ENCODE peak calls at places on chromosome 4, in six cellular contexts. One of them, this sample, is unnamed. For H3K4me1, the result is how much of the 10 kb centered on the place peaks cover.

GRCh38 chr4:125315571-125316390 is 1.0 kb downstream of the FAT4 start:
- DNase-seq in lung: peak
- DNase-seq in ovary: peak
- DNase-seq in GM23248: peak
- DNase-seq in heart right ventricle: peak
- DNase-seq in Caco-2: peak
- DNase-seq in this sample: no peak

GRCh38 chr4:70531981-70532380 is 13.6 kb downstream of the AMTN start:
- DNase-seq in Caco-2: no peak
- DNase-seq in GM23248: peak
- DNase-seq in lung: no peak
- DNase-seq in ovary: no peak
- DNase-seq in heart right ventricle: no peak
- DNase-seq in this sample: no peak

GRCh38 chr4:150867148-150867547 is 147.9 kb downstream of the LRBA start:
- DNase-seq in heart right ventricle: no peak
- DNase-seq in GM23248: peak
- DNase-seq in Caco-2: peak
- DNase-seq in ovary: no peak
- DNase-seq in lung: no peak
- DNase-seq in this sample: no peak

GRCh38 chr4:168188754-168189153 is 96.4 kb downstream of the ANXA10 start:
- DNase-seq in Caco-2: no peak
- DNase-seq in heart right ventricle: no peak
- DNase-seq in lung: no peak
- DNase-seq in GM23248: no peak
- DNase-seq in ovary: no peak
- DNase-seq in this sample: no peak

GRCh38 chr4:141686929-141687328 is 50.5 kb downstream of the IL15 start:
- DNase-seq in heart right ventricle: no peak
- DNase-seq in lung: no peak
- DNase-seq in ovary: no peak
- DNase-seq in Caco-2: no peak
- DNase-seq in GM23248: no peak
- DNase-seq in this sample: no peak

GRCh38 chr4:117770269-117771087 is 263.8 kb upstream of the NDST3 start:
- DNase-seq in lung: no peak
- DNase-seq in heart right ventricle: no peak
- DNase-seq in GM23248: no peak
- DNase-seq in ovary: no peak
- DNase-seq in Caco-2: no peak
- DNase-seq in this sample: no peak

GRCh38 chr4:72323227-72323626 is 245.8 kb downstream of the ADAMTS3 start:
- DNase-seq in ovary: no peak
- DNase-seq in GM23248: no peak
- DNase-seq in lung: no peak
- DNase-seq in Caco-2: no peak
- DNase-seq in heart right ventricle: no peak
- DNase-seq in this sample: no peak

GRCh38 chr4:140057693-140058092 is 96.3 kb downstream of the MAML3 start:
- DNase-seq in Caco-2: no peak
- DNase-seq in heart right ventricle: no peak
- DNase-seq in GM23248: no peak
- DNase-seq in lung: no peak
- DNase-seq in ovary: no peak
- DNase-seq in this sample: no peak

GRCh38 chr4:88002786-88003185 is 4.6 kb upstream of the PKD2 start:
- DNase-seq in lung: no peak
- DNase-seq in GM23248: peak
- DNase-seq in ovary: no peak
- DNase-seq in Caco-2: no peak
- DNase-seq in heart right ventricle: no peak
- DNase-seq in this sample: no peak

GRCh38 chr4:169618286-169618685 is 2.1 kb upstream of the CLCN3 start:
- DNase-seq in GM23248: peak
- DNase-seq in lung: no peak
- DNase-seq in ovary: no peak
- DNase-seq in Caco-2: no peak
- DNase-seq in heart right ventricle: no peak
- DNase-seq in this sample: no peak

GRCh38 chr4:150569384-150569987 is 12.5 kb upstream of the MAB21L2 start:
- DNase-seq in GM23248: peak
- DNase-seq in lung: no peak
- DNase-seq in ovary: no peak
- DNase-seq in Caco-2: no peak
- DNase-seq in heart right ventricle: no peak
- DNase-seq in this sample: no peak

GRCh38 chr4:170226288-170226687 is 136.5 kb upstream of the AADAT start:
- DNase-seq in ovary: no peak
- DNase-seq in GM23248: no peak
- DNase-seq in heart right ventricle: no peak
- DNase-seq in lung: peak
- DNase-seq in Caco-2: peak
- DNase-seq in this sample: no peak

GRCh38 chr4:138864961-138865720 is 150.4 kb upstream of the NOCT start:
- DNase-seq in Caco-2: no peak
- DNase-seq in heart right ventricle: no peak
- DNase-seq in GM23248: no peak
- DNase-seq in ovary: no peak
- DNase-seq in lung: no peak
- DNase-seq in this sample: no peak

GRCh38 chr4:102449751-102450352 is 51.3 kb upstream of the NFKB1 start:
- DNase-seq in lung: peak
- DNase-seq in ovary: no peak
- DNase-seq in GM23248: peak
- DNase-seq in Caco-2: peak
- DNase-seq in heart right ventricle: no peak
- DNase-seq in this sample: no peak

GRCh38 chr4:7811536-7812190 is 128.0 kb downstream of the AFAP1 start:
- DNase-seq in Caco-2: peak
- DNase-seq in GM23248: peak
- DNase-seq in ovary: peak
- DNase-seq in heart right ventricle: peak
- DNase-seq in lung: peak
- DNase-seq in this sample: peak

GRCh38 chr4:6119507-6120020 is 80.8 kb downstream of the JAKMIP1 start:
- DNase-seq in ovary: no peak
- DNase-seq in lung: no peak
- DNase-seq in heart right ventricle: no peak
- DNase-seq in GM23248: no peak
- DNase-seq in Caco-2: no peak
- DNase-seq in this sample: no peak

GRCh38 chr4:76781698-76782595 is 116.0 kb downstream of the SOWAHB start:
- DNase-seq in lung: no peak
- DNase-seq in ovary: no peak
- DNase-seq in GM23248: peak
- DNase-seq in Caco-2: peak
- DNase-seq in heart right ventricle: no peak
- DNase-seq in this sample: no peak

GRCh38 chr4:148447672-148448071 is 5.5 kb upstream of the NR3C2 start:
- DNase-seq in Caco-2: no peak
- DNase-seq in heart right ventricle: no peak
- DNase-seq in ovary: peak
- DNase-seq in lung: no peak
- DNase-seq in GM23248: peak
- DNase-seq in this sample: no peak

GRCh38 chr4:1192493-1193205 is 20.3 kb upstream of the SPON2 start:
- DNase-seq in lung: no peak
- DNase-seq in GM23248: no peak
- DNase-seq in Caco-2: no peak
- DNase-seq in heart right ventricle: peak
- DNase-seq in ovary: peak
- DNase-seq in this sample: peak

GRCh38 chr4:161237495-161237894 is 926.3 kb downstream of the FSTL5 start:
- DNase-seq in Caco-2: no peak
- DNase-seq in ovary: no peak
- DNase-seq in lung: no peak
- DNase-seq in heart right ventricle: no peak
- DNase-seq in GM23248: no peak
- DNase-seq in this sample: no peak

GRCh38 chr4:139735381-139736256 is 70.0 kb downstream of the MGST2 start:
- DNase-seq in GM23248: peak
- DNase-seq in heart right ventricle: peak
- DNase-seq in ovary: peak
- DNase-seq in Caco-2: no peak
- DNase-seq in lung: no peak
- DNase-seq in this sample: peak

GRCh38 chr4:128354205-128354821 is 66.7 kb upstream of the PGRMC2 start:
- DNase-seq in ovary: no peak
- DNase-seq in GM23248: peak
- DNase-seq in lung: peak
- DNase-seq in Caco-2: peak
- DNase-seq in heart right ventricle: peak
- DNase-seq in this sample: no peak

DNA sequence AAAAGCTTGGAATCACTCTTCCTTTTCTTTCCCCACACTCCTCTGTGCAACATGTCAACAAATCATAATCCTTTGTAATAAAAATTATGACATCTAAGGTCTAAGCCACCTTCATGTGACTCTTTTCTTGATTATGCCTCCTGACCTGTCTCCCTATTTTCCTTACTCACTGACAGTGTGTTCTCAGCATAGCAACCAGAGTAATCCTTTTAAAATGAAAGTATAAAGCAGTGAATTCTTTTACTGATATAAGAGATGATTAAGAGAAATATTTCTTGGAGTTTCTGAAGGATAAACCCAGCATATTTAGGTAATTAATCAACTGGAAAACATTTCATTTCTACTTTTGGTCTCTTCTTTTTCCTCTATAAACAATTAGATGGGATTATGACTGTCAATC is 44.7 kb downstream of the USO1 start:
- DNase-seq in ovary: no peak
- DNase-seq in heart right ventricle: no peak
- DNase-seq in GM23248: peak
- DNase-seq in Caco-2: no peak
- DNase-seq in lung: no peak
- DNase-seq in this sample: no peak
- H3K4me1 ChIP-seq in ovary: under half
- H3K4me1 ChIP-seq in heart right ventricle: under half
- H3K4me1 ChIP-seq in GM23248: under half
- H3K4me1 ChIP-seq in Caco-2: under half
- H3K4me1 ChIP-seq in lung: under half
- H3K4me1 ChIP-seq in this sample: under half

DNA sequence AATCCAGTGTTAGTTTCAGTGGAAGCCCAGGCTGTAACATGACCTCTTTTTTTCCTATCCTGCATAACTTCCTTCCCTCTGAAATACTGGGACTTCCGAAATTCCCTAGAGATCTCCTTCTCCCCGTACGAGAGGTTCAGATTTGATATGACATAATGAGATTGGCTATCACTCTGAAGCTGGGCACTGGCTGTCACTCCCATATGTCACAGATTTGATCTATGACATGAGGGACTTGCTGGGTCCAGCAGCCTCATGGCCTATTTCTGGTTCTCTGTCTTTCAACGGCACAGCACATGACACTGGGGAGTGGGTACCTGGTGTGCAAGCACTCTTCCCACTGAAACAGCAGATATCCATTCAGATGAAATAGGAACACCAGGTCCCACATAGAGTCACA is 36.7 kb downstream of the PF4 start:
- DNase-seq in ovary: no peak
- DNase-seq in GM23248: no peak
- DNase-seq in heart right ventricle: no peak
- DNase-seq in lung: no peak
- DNase-seq in Caco-2: no peak
- DNase-seq in this sample: no peak
- H3K4me3 ChIP-seq in ovary: no peak
- H3K4me3 ChIP-seq in GM23248: no peak
- H3K4me3 ChIP-seq in heart right ventricle: no peak
- H3K4me3 ChIP-seq in lung: no peak
- H3K4me3 ChIP-seq in Caco-2: no peak
- H3K4me3 ChIP-seq in this sample: no peak

GRCh38 chr4:2812600-2812932 is 19.7 kb downstream of the SH3BP2 start:
- DNase-seq in ovary: no peak
- DNase-seq in Caco-2: no peak
- DNase-seq in lung: no peak
- DNase-seq in GM23248: peak
- DNase-seq in heart right ventricle: no peak
- DNase-seq in this sample: no peak

GRCh38 chr4:2808001-2808400 is 15.1 kb downstream of the SH3BP2 start:
- DNase-seq in ovary: no peak
- DNase-seq in lung: no peak
- DNase-seq in GM23248: no peak
- DNase-seq in heart right ventricle: no peak
- DNase-seq in Caco-2: no peak
- DNase-seq in this sample: no peak

GRCh38 chr4:2807571-2807970 is 14.7 kb downstream of the SH3BP2 start:
- DNase-seq in ovary: no peak
- DNase-seq in GM23248: no peak
- DNase-seq in Caco-2: no peak
- DNase-seq in lung: no peak
- DNase-seq in heart right ventricle: peak
- DNase-seq in this sample: no peak

GRCh38 chr4:2811830-2812599 is 19.1 kb downstream of the SH3BP2 start:
- DNase-seq in ovary: peak
- DNase-seq in GM23248: peak
- DNase-seq in heart right ventricle: peak
- DNase-seq in lung: peak
- DNase-seq in Caco-2: no peak
- DNase-seq in this sample: peak

DNA sequence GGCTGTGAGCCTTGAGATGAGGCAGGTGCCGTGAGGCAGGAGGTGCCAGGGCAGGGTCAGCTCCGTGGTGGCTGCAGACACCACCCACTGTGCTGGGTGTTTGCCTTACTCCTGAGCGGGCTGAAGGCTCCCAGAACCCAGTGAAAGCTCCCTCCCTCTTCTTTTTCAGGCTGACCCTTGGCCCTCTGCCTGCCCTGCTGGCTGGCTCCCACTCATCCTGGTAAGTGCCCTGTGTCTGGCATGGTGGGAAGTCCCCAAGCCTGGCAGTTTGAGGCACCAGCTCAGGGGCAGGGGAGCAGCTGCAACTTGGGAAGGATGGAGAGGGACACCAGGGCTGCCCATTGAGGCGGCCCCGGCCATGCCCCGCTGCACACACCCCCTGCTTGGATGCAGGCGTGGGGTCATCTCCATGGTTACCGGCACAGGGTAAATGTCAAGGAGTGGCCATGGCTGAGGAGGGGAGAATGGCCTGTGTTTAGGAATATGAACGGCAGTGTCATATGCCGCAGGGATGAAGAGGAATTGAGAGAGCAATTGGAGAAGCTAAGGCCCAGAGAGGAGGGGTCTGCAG is 16.8 kb downstream of the SH3BP2 start:
- DNase-seq in ovary: no peak
- DNase-seq in heart right ventricle: peak
- DNase-seq in Caco-2: no peak
- DNase-seq in GM23248: no peak
- DNase-seq in lung: no peak
- DNase-seq in this sample: no peak
- H3K4me1 ChIP-seq in ovary: under half
- H3K4me1 ChIP-seq in heart right ventricle: half or more
- H3K4me1 ChIP-seq in Caco-2: under half
- H3K4me1 ChIP-seq in GM23248: under half
- H3K4me1 ChIP-seq in lung: half or more
- H3K4me1 ChIP-seq in this sample: under half

GRCh38 chr4:182085051-182085480 is 158.1 kb upstream of the TENM3 start:
- DNase-seq in heart right ventricle: no peak
- DNase-seq in GM23248: peak
- DNase-seq in ovary: no peak
- DNase-seq in Caco-2: no peak
- DNase-seq in lung: no peak
- DNase-seq in this sample: no peak
- H3K4me3 ChIP-seq in heart right ventricle: no peak
- H3K4me3 ChIP-seq in GM23248: no peak
- H3K4me3 ChIP-seq in ovary: no peak
- H3K4me3 ChIP-seq in Caco-2: no peak
- H3K4me3 ChIP-seq in lung: no peak
- H3K4me3 ChIP-seq in this sample: no peak